ENCODE peak calls at places on chromosomes 3 and 15, in four cellular contexts. O, Z, S and Y are unnamed samples.

GRCh38 chr3:28900301-28900700 is 380.6 kb upstream of the RBMS3 start:
- DNase-seq in O (no peak), Z (no peak), S (peak; percentile 14), Y (no peak)

GRCh38 chr15:88655780-88656488 is 17.1 kb downstream of the ISG20 start:
- DNase-seq in O (no peak), Z (no peak), S (no peak), Y (no peak)

GRCh38 chr15:67037694-67038093 is 27.7 kb upstream of the SMAD3 start:
- DNase-seq in O (no peak), Z (no peak), S (no peak), Y (no peak)

GRCh38 chr3:179347383-179348194 is at the start of gene MFN1:
- DNase-seq in O (peak; percentile 70), Z (peak; percentile 69), S (peak; percentile 85), Y (peak; percentile 80)

GRCh38 chr3:64575211-64575844 is 112.5 kb downstream of the ADAMTS9 start:
- DNase-seq in O (no peak), Z (no peak), S (no peak), Y (peak; percentile 49)

GRCh38 chr3:168249539-168250414 is 154.1 kb upstream of the GOLIM4 start:
- DNase-seq in O (no peak), Z (peak; percentile 88), S (peak; percentile 18), Y (peak; percentile 79)

GRCh38 chr15:66841953-66842681 is 140.1 kb downstream of the SMAD6 start:
- DNase-seq in O (no peak), Z (peak; percentile 46), S (peak; percentile 63), Y (peak; percentile 59)

GRCh38 chr15:87907676-87908446 is 348.7 kb downstream of the NTRK3 start:
- DNase-seq in O (no peak), Z (no peak), S (no peak), Y (no peak)

GRCh38 chr3:190424478-190425439 is 24.9 kb downstream of the TMEM207 start:
- DNase-seq in O (peak; percentile 4), Z (peak; percentile 35), S (peak; percentile 18), Y (peak; percentile 35)

GRCh38 chr3:197487911-197488391 is 67.8 kb downstream of the BDH1 start:
- DNase-seq in O (no peak), Z (no peak), S (peak; percentile 100), Y (no peak)

GRCh38 chr3:66110840-66111239 is 72.1 kb upstream of the MAGI1 start:
- DNase-seq in O (no peak), Z (no peak), S (no peak), Y (no peak)

GRCh38 chr3:53842436-53843194 is 3.6 kb downstream of the CHDH start:
- DNase-seq in O (no peak), Z (no peak), S (no peak), Y (no peak)

GRCh38 chr15:72890043-72890442 is 106.5 kb upstream of the ADPGK start:
- DNase-seq in O (no peak), Z (no peak), S (no peak), Y (no peak)

GRCh38 chr3:50154840-50155490 is at the start of gene SEMA3F:
- DNase-seq in O (peak; percentile 28), Z (peak; percentile 76), S (no peak), Y (peak; percentile 90)

GRCh38 chr3:32239638-32240550 is 1.4 kb downstream of the CMTM8 start:
- DNase-seq in O (no peak), Z (peak; percentile 14), S (no peak), Y (peak; percentile 72)

GRCh38 chr15:78034495-78035191 is 42.9 kb downstream of the TBC1D2B start:
- DNase-seq in O (peak; percentile 65), Z (no peak), S (no peak), Y (no peak)

GRCh38 chr15:48330855-48331795 is at the start of gene DUT:
- DNase-seq in O (peak; percentile 57), Z (peak; percentile 80), S (peak; percentile 32), Y (peak; percentile 43)

GRCh38 chr3:131147534-131147933 is 120.9 kb downstream of the NEK11 start:
- DNase-seq in O (no peak), Z (no peak), S (no peak), Y (no peak)

GRCh38 chr15:70892002-70892911 is at the start of the genes LRRC49 and THAP10:
- DNase-seq in O (peak; percentile 17), Z (peak; percentile 92), S (peak; percentile 88), Y (peak; percentile 85)

GRCh38 chr3:63450023-63450422 is 171.9 kb downstream of the SYNPR start:
- DNase-seq in O (no peak), Z (no peak), S (no peak), Y (no peak)

GRCh38 chr3:45123030-45123429 is 23.1 kb downstream of the CDCP1 start:
- DNase-seq in O (no peak), Z (no peak), S (peak; percentile 92), Y (no peak)

GRCh38 chr3:71006810-71007785 is 576.4 kb downstream of the FOXP1 start:
- DNase-seq in O (no peak), Z (no peak), S (no peak), Y (peak; percentile 19)

GRCh38 chr3:114539525-114539924 is 245.7 kb downstream of the TIGIT start:
- DNase-seq in O (no peak), Z (no peak), S (no peak), Y (no peak)

GRCh38 chr3:150765949-150766720 is 3.2 kb upstream of the SIAH2 start:
- DNase-seq in O (no peak), Z (no peak), S (peak; percentile 39), Y (no peak)

GRCh38 chr15:94600496-94600895 is 369.1 kb downstream of the MCTP2 start:
- DNase-seq in O (no peak), Z (no peak), S (no peak), Y (no peak)

GRCh38 chr3:50268703-50269451 is at the start of gene SEMA3B:
- DNase-seq in O (no peak), Z (no peak), S (no peak), Y (no peak)

GRCh38 chr15:81293728-81294500 is 30.0 kb downstream of the STARD5 start:
- DNase-seq in O (peak; percentile 62), Z (no peak), S (no peak), Y (no peak)

GRCh38 chr15:82812994-82813393 is 3.6 kb downstream of the WHAMM start:
- DNase-seq in O (no peak), Z (no peak), S (no peak), Y (no peak)

GRCh38 chr15:60611592-60612346 is 132.8 kb upstream of the ICE2 start:
- DNase-seq in O (no peak), Z (no peak), S (no peak), Y (no peak)

GRCh38 chr3:143565943-143566342 is 282.3 kb downstream of the SLC9A9 start:
- DNase-seq in O (no peak), Z (no peak), S (no peak), Y (no peak)

GRCh38 chr3:179321585-179322322 is 1.1 kb upstream of the ZNF639 start:
- DNase-seq in O (no peak), Z (no peak), S (no peak), Y (peak; percentile 11)

GRCh38 chr3:157542711-157543485 is 39.7 kb upstream of the VEPH1 start:
- DNase-seq in O (no peak), Z (peak; percentile 14), S (no peak), Y (no peak)